ENCODE peak calls at places on chromosome 5, in six cellular contexts. H, S, X, J, V and F are unnamed samples. For H3K4me1, the result is how much of the 10 kb centered on the place peaks cover.

GRCh38 chr5:125053179-125053578 is 306.7 kb upstream of the ZNF608 start:
- DNase-seq in H (no peak), S (no peak), X (no peak), J (no peak), V (no peak), F (no peak)

GRCh38 chr5:175129121-175129520 is 314.9 kb downstream of the DRD1 start:
- DNase-seq in H (no peak), S (no peak), X (no peak), J (no peak), V (no peak), F (no peak)

GRCh38 chr5:162248107-162248713 is 180.6 kb downstream of the GABRG2 start:
- DNase-seq in H (peak), S (peak), X (no peak), J (no peak), V (no peak), F (no peak)

GRCh38 chr5:148145916-148146315 is 22.4 kb upstream of the SPINK14 start:
- DNase-seq in H (no peak), S (no peak), X (peak), J (no peak), V (peak), F (peak)

GRCh38 chr5:1484416-1485319 is 39.1 kb downstream of the LPCAT1 start:
- DNase-seq in H (no peak), S (no peak), X (no peak), J (no peak), V (no peak), F (peak)

GRCh38 chr5:16727937-16728336 is 111.1 kb upstream of the RETREG1 start:
- DNase-seq in H (no peak), S (no peak), X (no peak), J (no peak), V (no peak), F (no peak)

GRCh38 chr5:2320611-2321010 is 430.9 kb downstream of the IRX2 start:
- DNase-seq in H (no peak), S (no peak), X (no peak), J (no peak), V (no peak), F (no peak)

GRCh38 chr5:84682531-84682930 is 297.9 kb upstream of the EDIL3 start:
- DNase-seq in H (no peak), S (no peak), X (no peak), J (no peak), V (no peak), F (no peak)

GRCh38 chr5:35183243-35183955 is 46.9 kb downstream of the PRLR start:
- DNase-seq in H (peak), S (peak), X (peak), J (peak), V (peak), F (peak)

GRCh38 chr5:121503111-121503840 is 348.4 kb upstream of the FTMT start:
- DNase-seq in H (peak), S (peak), X (no peak), J (peak), V (peak), F (peak)

GRCh38 chr5:114658179-114658578 is 296.3 kb downstream of the KCNN2 start:
- DNase-seq in H (no peak), S (no peak), X (no peak), J (no peak), V (peak), F (peak)

GRCh38 chr5:112418412-112419049 is 546 bp downstream of the EPB41L4A start:
- DNase-seq in H (peak), S (no peak), X (no peak), J (peak), V (peak), F (no peak)

GRCh38 chr5:40570408-40571129 is 109.1 kb upstream of the PTGER4 start:
- DNase-seq in H (no peak), S (no peak), X (peak), J (no peak), V (peak), F (no peak)

GRCh38 chr5:112983307-112983811 is 6.8 kb downstream of the DCP2 start:
- DNase-seq in H (no peak), S (no peak), X (peak), J (no peak), V (peak), F (no peak)

GRCh38 chr5:175201393-175201792 is 242.6 kb downstream of the DRD1 start:
- DNase-seq in H (no peak), S (no peak), X (peak), J (no peak), V (no peak), F (no peak)

GRCh38 chr5:155575861-155576260 is 562.3 kb downstream of the KIF4B start:
- DNase-seq in H (no peak), S (no peak), X (no peak), J (no peak), V (no peak), F (no peak)

GRCh38 chr5:31981361-31981955 is 192.7 kb downstream of the GOLPH3 start:
- DNase-seq in H (no peak), S (no peak), X (no peak), J (no peak), V (no peak), F (peak)

GRCh38 chr5:132376694-132377641 is 7.5 kb downstream of the SLC22A5 start:
- DNase-seq in H (no peak), S (no peak), X (no peak), J (no peak), V (no peak), F (no peak)

GRCh38 chr5:173825215-173825865 is 62.8 kb upstream of the CPEB4 start:
- DNase-seq in H (no peak), S (no peak), X (no peak), J (no peak), V (peak), F (peak)

GRCh38 chr5:176883700-176884570 is 15.2 kb downstream of the HK3 start:
- DNase-seq in H (no peak), S (no peak), X (no peak), J (no peak), V (no peak), F (no peak)
- H3K4me1 ChIP-seq in H (under half), S (under half), X (under half), J (under half), V (under half), F (under half)

GRCh38 chr5:14896091-14896490 is 24.5 kb upstream of the ANKH start:
- DNase-seq in H (no peak), S (no peak), X (no peak), J (no peak), V (no peak), F (no peak)
- H3K14ac ChIP-seq in H (no peak), S (no peak), X (no peak), J (no peak), V (no peak), F (no peak)

GRCh38 chr5:78523314-78524193 is 125.0 kb downstream of the LHFPL2 start:
- DNase-seq in H (no peak), S (no peak), X (no peak), J (no peak), V (no peak), F (no peak)

GRCh38 chr5:78527054-78527884 is 121.3 kb downstream of the LHFPL2 start:
- DNase-seq in H (peak), S (no peak), X (peak), J (no peak), V (peak), F (peak)

GRCh38 chr5:78526049-78526525 is 122.5 kb downstream of the LHFPL2 start:
- DNase-seq in H (no peak), S (no peak), X (peak), J (no peak), V (peak), F (peak)

GRCh38 chr5:78530342-78531096 is 118.1 kb downstream of the LHFPL2 start:
- DNase-seq in H (no peak), S (no peak), X (peak), J (no peak), V (peak), F (peak)

DNA sequence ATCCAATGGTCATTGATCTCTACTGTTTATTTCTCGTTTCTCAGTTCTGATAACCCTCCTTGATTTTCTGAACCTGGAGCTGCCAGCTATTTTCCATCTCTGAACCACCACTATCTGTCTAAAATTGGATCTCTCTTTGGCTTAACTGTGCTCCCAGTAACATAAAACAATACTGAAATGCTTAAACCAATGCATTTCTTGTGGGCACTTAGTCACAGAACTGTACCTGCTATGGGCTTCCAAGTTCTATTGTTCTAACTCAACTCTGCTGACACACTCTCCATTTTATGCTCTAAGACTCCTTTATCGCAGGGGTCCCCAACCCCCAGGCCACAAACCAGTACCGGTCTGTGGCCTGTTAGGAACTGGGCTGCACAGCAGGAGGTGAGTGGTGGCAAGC is 120.6 kb downstream of the LHFPL2 start:
- DNase-seq in H (no peak), S (no peak), X (no peak), J (no peak), V (no peak), F (no peak)
- H3K4me1 ChIP-seq in H (under half), S (under half), X (under half), J (under half), V (under half), F (under half)

DNA sequence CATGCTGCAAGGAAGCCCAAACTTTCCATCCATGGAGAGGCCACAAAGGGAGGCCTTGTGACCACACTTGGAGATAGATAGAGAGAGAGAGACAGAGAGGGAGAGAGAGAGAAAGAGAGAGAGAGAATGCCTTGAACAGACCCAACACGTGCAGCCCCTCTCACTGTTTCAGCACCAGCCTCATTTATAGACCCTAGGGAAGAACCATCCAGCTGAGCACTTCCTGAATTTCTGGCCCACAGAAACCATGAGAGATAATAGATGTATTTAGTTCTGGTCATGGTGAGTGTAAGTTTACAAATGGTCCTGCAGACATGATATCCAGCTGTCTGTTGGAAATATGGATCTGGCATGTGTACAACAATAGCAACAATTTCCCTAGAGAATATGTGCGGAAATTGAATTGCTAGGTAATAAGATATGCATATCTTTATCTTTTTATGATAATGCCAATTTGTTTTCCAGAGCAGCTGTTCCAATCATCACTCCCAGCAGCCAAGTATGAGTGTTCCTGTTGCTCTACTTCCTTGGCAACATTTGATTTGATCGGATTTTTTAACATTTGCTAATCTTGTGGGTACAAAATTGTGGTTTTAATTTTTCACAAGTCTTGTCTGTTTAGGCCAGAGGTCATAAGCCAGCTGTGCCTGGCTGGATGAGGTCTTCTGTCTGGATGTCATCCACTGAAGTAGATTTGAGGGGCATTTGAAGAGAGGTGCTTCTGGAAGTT is 217.3 kb upstream of the IL12B start:
- DNase-seq in H (no peak), S (no peak), X (no peak), J (no peak), V (no peak), F (no peak)
- H3K14ac ChIP-seq in H (no peak), S (no peak), X (no peak), J (no peak), V (no peak), F (no peak)

GRCh38 chr5:172399826-172400225 is 54.5 kb downstream of the SH3PXD2B start:
- DNase-seq in H (no peak), S (no peak), X (no peak), J (no peak), V (no peak), F (peak)
- H3K4me1 ChIP-seq in H (under half), S (under half), X (under half), J (under half), V (under half), F (under half)

DNA sequence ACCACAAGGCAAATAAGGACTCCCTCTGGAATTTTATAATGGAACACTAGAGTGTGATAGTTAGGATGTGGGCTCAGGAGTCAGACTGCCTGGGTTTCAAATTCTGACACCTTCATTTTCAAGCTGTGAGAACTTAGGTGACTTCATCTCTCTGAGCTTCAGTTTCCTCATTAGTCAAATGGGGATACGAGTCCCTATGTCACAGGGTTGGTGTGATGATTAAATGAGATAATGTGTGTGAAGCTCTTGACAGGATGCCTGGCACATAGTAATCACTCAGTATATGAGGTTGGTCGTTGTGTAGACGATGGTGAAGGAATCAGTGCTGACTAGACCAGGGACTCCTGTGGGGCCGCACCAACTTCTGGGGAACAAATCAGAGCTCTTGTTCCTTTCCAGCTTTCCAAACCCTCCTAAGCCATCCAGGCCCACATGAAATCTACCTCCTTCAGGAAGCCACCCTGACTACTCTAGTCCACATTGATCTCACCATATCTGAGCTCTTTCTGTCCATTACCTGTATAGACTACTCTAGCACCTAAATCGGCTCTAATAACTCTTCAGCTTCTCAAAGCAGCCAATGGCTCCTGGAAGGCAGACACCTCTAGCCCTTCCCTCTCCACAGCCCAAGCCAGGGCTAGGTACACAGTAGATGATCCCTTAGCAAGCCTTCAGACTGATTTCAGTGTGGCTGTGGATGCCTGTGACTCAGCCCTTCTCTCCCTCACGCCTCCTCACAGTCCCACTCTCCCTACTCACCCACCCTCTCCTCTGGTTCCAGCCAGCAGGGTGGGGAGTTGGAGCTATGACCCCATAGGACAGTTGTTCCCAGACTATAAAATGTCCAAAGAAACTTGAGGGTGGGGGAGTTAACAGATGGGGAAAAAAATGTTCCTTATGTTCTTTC is 2.5 kb upstream of the TCF7 start:
- DNase-seq in H (no peak), S (no peak), X (peak), J (no peak), V (peak), F (no peak)
- H3K14ac ChIP-seq in H (no peak), S (no peak), X (no peak), J (no peak), V (peak), F (no peak)

DNA sequence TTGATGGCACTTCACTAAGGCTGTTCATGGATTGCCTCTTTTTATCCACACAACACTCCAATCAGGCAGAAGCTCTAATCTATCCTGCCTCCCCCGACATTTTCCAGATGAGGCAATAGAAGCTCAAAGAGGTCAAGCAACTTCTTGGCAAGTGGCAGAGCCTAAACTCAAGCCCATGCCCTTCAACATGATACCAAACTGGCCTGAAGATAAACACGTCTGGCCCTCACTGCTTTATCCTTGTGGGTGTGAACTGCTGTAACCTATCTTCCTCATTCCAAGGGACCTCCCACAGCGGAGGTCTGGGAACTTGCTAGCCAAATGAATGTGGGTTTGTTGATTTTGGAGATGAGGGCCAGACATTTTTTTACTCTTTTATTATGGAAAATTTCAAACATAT is 9.5 kb downstream of the SLC35A4 start:
- DNase-seq in H (no peak), S (no peak), X (peak), J (no peak), V (no peak), F (no peak)
- H3K4me1 ChIP-seq in H (under half), S (under half), X (under half), J (under half), V (under half), F (under half)

GRCh38 chr5:10124287-10124686 is 125.4 kb downstream of the ATPSCKMT start:
- DNase-seq in H (no peak), S (no peak), X (no peak), J (no peak), V (no peak), F (no peak)
- H3K14ac ChIP-seq in H (no peak), S (no peak), X (no peak), J (no peak), V (no peak), F (no peak)

GRCh38 chr5:109693535-109694152 is 3.9 kb downstream of the MAN2A1 start:
- DNase-seq in H (no peak), S (no peak), X (peak), J (no peak), V (peak), F (no peak)
- H3K4me1 ChIP-seq in H (under half), S (under half), X (under half), J (under half), V (under half), F (under half)